ENCODE peak calls at places on chromosomes 11 and 22, in nine cellular contexts. R is cardiac muscle cell, I is aorta, W is HCT116, C is right lobe of liver, Y is colonic mucosa, J is foreskin keratinocyte, L is uterus, H is tibial nerve. P is an unnamed sample.

GRCh38 chr22:20244744-20245576 is 23.2 kb downstream of the RTN4R start:
- DNase-seq in R (no peak), I (no peak), H (no peak), C (no peak), J (no peak), L (no peak), W (no peak), Y (no peak), P (no peak)

GRCh38 chr11:88206746-88207145 is 31.5 kb upstream of the RAB38 start:
- DNase-seq in C (no peak), H (no peak), L (no peak), Y (no peak), W (no peak), J (peak; percentile 28), R (no peak), I (no peak), P (no peak)

GRCh38 chr22:25363474-25363873 is 144.0 kb downstream of the CRYBB2 start:
- DNase-seq in R (no peak), C (peak; percentile 27), I (peak; percentile 16), W (no peak), Y (no peak), H (no peak), L (no peak), J (no peak), P (no peak)

GRCh38 chr11:107669893-107670601 is 41.8 kb downstream of the SLN start:
- DNase-seq in I (no peak), C (no peak), W (no peak), J (no peak), L (no peak), R (no peak), Y (no peak), H (no peak), P (no peak)

GRCh38 chr11:117705866-117706265 is 91.2 kb downstream of the DSCAML1 start:
- DNase-seq in I (no peak), J (no peak), C (no peak), Y (no peak), L (no peak), W (no peak), H (no peak), R (no peak), P (no peak)

GRCh38 chr11:9264381-9265210 is 554 bp downstream of the DENND5A start:
- DNase-seq in W (no peak), J (peak; percentile 39), C (peak; percentile 65), Y (peak; percentile 49), L (peak; percentile 63), R (peak; percentile 83), H (peak; percentile 69), I (peak; percentile 86), P (no peak)

GRCh38 chr11:71998649-71999310 is at the start of gene IL18BP:
- DNase-seq in I (peak; percentile 78), H (no peak), C (no peak), R (no peak), L (no peak), W (no peak), Y (no peak), J (no peak), P (no peak)

GRCh38 chr11:76232026-76232665 is 25.8 kb upstream of the WNT11 start:
- DNase-seq in W (no peak), L (no peak), I (no peak), R (no peak), Y (peak; percentile 32), J (no peak), C (no peak), H (no peak), P (no peak)

GRCh38 chr11:18750944-18751343 is 25.0 kb upstream of the IGSF22 start:
- DNase-seq in Y (no peak), R (no peak), C (no peak), L (no peak), H (no peak), I (no peak), J (no peak), W (no peak), P (no peak)

GRCh38 chr11:115409691-115410220 is 94.5 kb downstream of the CADM1 start:
- DNase-seq in L (no peak), W (no peak), Y (peak; percentile 24), C (no peak), R (no peak), I (no peak), J (no peak), H (no peak), P (peak; percentile 51)
- H3K27ac ChIP-seq in L (no peak overlapping the region), W (no peak overlapping the region), Y (no peak overlapping the region), C (no peak overlapping the region), R (no peak overlapping the region), I (no peak overlapping the region), J (no peak overlapping the region), H (no peak overlapping the region), P (no peak overlapping the region)

GRCh38 chr11:65113839-65114238 is 2.2 kb downstream of the TM7SF2 start:
- DNase-seq in I (no peak), W (no peak), C (peak; percentile 82), R (no peak), L (no peak), H (no peak), J (no peak), Y (no peak), P (no peak)

GRCh38 chr11:65115361-65116082 is 2.0 kb downstream of the ZNHIT2 start:
- DNase-seq in R (no peak), W (no peak), H (no peak), C (no peak), I (no peak), L (no peak), Y (no peak), J (no peak), P (no peak)

GRCh38 chr11:65113361-65113756 is 1.7 kb downstream of the TM7SF2 start:
- DNase-seq in J (no peak), Y (no peak), W (no peak), H (no peak), L (no peak), I (no peak), R (no peak), C (no peak), P (no peak)

GRCh38 chr11:65112551-65113360 is 1.1 kb downstream of the TM7SF2 start:
- DNase-seq in R (no peak), H (no peak), W (no peak), C (peak; percentile 73), I (peak; percentile 77), Y (peak; percentile 77), L (peak; percentile 46), J (no peak), P (no peak)

GRCh38 chr11:65114538-65115171 is 2.8 kb downstream of the ZNHIT2 start:
- DNase-seq in W (no peak), I (no peak), J (no peak), Y (no peak), H (no peak), L (no peak), C (no peak), R (no peak), P (no peak)
- H3K27ac ChIP-seq in W (no peak overlapping the region), I (no peak overlapping the region), J (no peak overlapping the region), Y (no peak overlapping the region), H (no peak overlapping the region), L (no peak overlapping the region), C (peak overlapping the region; percentile 93), R (no peak overlapping the region), P (no peak overlapping the region)

GRCh38 chr11:11409916-11410315 is 56.9 kb upstream of the CSNK2A3 start:
- DNase-seq in Y (peak; percentile 28), H (no peak), L (peak; percentile 37), I (no peak), W (no peak), R (no peak), C (no peak), J (no peak), P (no peak)
- H3K27ac ChIP-seq in Y (no peak overlapping the region), H (no peak overlapping the region), L (peak overlapping the region; percentile 33), I (no peak overlapping the region), W (no peak overlapping the region), R (no peak overlapping the region), C (no peak overlapping the region), J (no peak overlapping the region), P (no peak overlapping the region)

GRCh38 chr11:69434341-69434960 is 47.0 kb upstream of the LINC01488 start:
- DNase-seq in W (no peak), R (no peak), H (no peak), C (no peak), J (no peak), L (no peak), Y (no peak), I (peak; percentile 28), P (no peak)
- H3K27ac ChIP-seq in W (no peak overlapping the region), R (no peak overlapping the region), H (no peak overlapping the region), C (no peak overlapping the region), J (no peak overlapping the region), L (no peak overlapping the region), Y (no peak overlapping the region), I (no peak overlapping the region), P (no peak overlapping the region)

DNA sequence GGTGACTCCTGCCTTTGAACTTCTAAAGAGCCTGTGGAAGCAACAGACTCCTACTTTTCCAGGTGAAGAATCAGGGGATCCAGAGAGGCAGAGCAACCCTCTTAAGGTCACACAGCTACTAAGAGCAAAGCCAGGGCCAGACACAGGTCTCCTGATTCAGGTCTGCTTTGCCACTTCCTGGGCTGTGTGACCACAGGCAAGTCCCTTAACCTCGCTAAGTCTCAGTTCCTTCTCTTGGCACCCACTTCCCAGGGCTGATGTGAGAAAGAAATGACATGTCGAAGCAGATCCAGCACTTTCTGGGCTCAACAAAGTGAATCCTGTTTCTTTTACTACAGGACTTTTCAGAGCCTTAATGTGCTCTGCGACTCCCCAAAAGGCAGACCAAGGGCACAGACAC is 30.2 kb downstream of the UQCR10 start:
- DNase-seq in C (no peak), W (no peak), J (no peak), I (peak; percentile 60), H (no peak), Y (no peak), L (no peak), R (no peak), P (no peak)
- H3K27ac ChIP-seq in C (peak overlapping the region; percentile 83), W (no peak overlapping the region), J (no peak overlapping the region), I (no peak overlapping the region), H (no peak overlapping the region), Y (no peak overlapping the region), L (no peak overlapping the region), R (no peak overlapping the region), P (no peak overlapping the region)

GRCh38 chr22:18001040-18001893 is 23.1 kb downstream of the MICAL3 start:
- DNase-seq in Y (peak; percentile 92), L (peak; percentile 87), C (peak; percentile 93), H (peak; percentile 87), W (peak; percentile 99), I (peak; percentile 94), R (peak; percentile 99), J (peak; percentile 94), P (peak; percentile 97)
- H3K27ac ChIP-seq in Y (peak overlapping the region; percentile 93), L (peak overlapping the region; percentile 95), C (peak overlapping the region; percentile 98), H (peak overlapping the region; percentile 80), W (peak overlapping the region; percentile 85), I (peak overlapping the region; percentile 81), R (peak overlapping the region; percentile 99), J (peak overlapping the region; percentile 79), P (peak overlapping the region; percentile 98)

DNA sequence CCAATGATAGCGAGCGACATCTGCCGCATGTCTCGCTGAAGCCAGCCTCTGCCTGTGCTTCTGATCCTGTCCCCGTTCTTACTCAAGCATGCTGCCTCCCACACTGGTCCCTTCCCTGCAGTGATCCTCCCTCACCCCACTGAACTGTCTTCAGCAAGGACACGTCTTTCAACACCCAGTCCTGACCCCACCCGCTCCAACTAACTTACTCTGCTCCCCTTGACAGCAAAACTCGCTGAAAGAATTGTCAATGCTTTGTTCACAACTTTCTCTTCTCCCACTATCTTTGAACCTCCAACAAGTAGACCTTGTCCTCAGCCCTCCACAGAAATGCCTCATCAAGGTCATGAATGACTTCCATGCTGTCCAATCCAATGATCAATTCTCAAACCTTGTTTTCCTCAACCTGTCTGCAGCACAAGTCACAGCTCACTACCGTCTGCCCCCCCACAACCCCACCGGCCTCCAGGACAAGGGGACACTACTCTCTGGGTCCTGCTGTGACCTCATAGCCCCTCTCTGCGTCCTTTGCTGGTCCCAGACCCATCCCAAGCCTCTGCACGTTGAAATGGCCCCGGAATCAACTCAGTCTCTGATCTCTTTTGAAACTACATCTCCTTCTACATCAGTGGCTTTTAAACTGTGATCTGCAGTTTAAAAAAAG is 108.0 kb downstream of the MICAL3 start:
- DNase-seq in W (no peak), R (no peak), C (no peak), H (no peak), I (no peak), Y (no peak), L (no peak), J (no peak), P (no peak)
- H3K27ac ChIP-seq in W (no peak overlapping the region), R (peak overlapping the region; percentile 11), C (no peak overlapping the region), H (no peak overlapping the region), I (no peak overlapping the region), Y (no peak overlapping the region), L (no peak overlapping the region), J (no peak overlapping the region), P (no peak overlapping the region)